ENCODE peak calls at places on chromosomes 3 and 15, in five cellular contexts. E is A549; R is HFFc6; A is epithelial cell of prostate; T is activated CD4-positive, alpha-beta T cell treated with anti-CD3 and anti-CD28 coated beads for 48 hours. N is an unnamed sample.

GRCh38 chr15:20345401-20345958 is 196.1 kb downstream of the GOLGA6L6 start:
- DNase-seq in E (no peak), R (no peak), A (no peak), T (peak), N (no peak)

GRCh38 chr3:120772081-120772480 is 29.5 kb downstream of the GTF2E1 start:
- DNase-seq in E (no peak), R (no peak), A (no peak), T (no peak), N (no peak)

GRCh38 chr15:95558131-95558530 is 772.4 kb upstream of the NR2F2 start:
- DNase-seq in E (peak), R (peak), A (peak), T (no peak), N (no peak)

GRCh38 chr3:72185549-72186484 is 400.9 kb upstream of the PROK2 start:
- DNase-seq in E (no peak), R (peak), A (peak), T (peak), N (peak)

GRCh38 chr15:78100886-78101285 is 8.5 kb downstream of the SH2D7 start:
- DNase-seq in E (no peak), R (no peak), A (no peak), T (no peak), N (no peak)

GRCh38 chr3:119769394-119770149 is 12.3 kb upstream of the NR1I2 start:
- DNase-seq in E (no peak), R (no peak), A (no peak), T (no peak), N (no peak)

GRCh38 chr3:56899078-56899477 is 97.3 kb upstream of the ARHGEF3 start:
- DNase-seq in E (no peak), R (no peak), A (no peak), T (no peak), N (no peak)

GRCh38 chr3:52839268-52839575 is 4.4 kb upstream of the MUSTN1 start:
- DNase-seq in E (no peak), R (no peak), A (no peak), T (no peak), N (no peak)

GRCh38 chr15:36844453-36845094 is 255.8 kb downstream of the MEIS2 start:
- DNase-seq in E (no peak), R (no peak), A (no peak), T (no peak), N (no peak)

GRCh38 chr3:11567516-11568467 is 75.9 kb downstream of the VGLL4 start:
- DNase-seq in E (peak), R (peak), A (no peak), T (peak), N (no peak)

GRCh38 chr3:152019516-152019915 is 146.1 kb downstream of the SUCNR1 start:
- DNase-seq in E (no peak), R (peak), A (no peak), T (no peak), N (no peak)

GRCh38 chr15:69114231-69114937 is 46.1 kb upstream of the GLCE start:
- DNase-seq in E (no peak), R (no peak), A (no peak), T (no peak), N (no peak)

GRCh38 chr3:168155207-168155785 is 59.6 kb upstream of the GOLIM4 start:
- DNase-seq in E (no peak), R (no peak), A (no peak), T (no peak), N (no peak)

N was measured in B cell.